ENCODE peak calls at places on chromosomes 6 and 20, in ten cellular contexts. Q is cardiac muscle cell; H is NCI-H1436; Y is ureter; F is NCI-H446 treated with DMSO at 0.1 percent for 48 hours; O is A549; N is mammary epithelial cell; W is activated CD4-positive, CD25-positive, alpha-beta regulatory T cell; M is stimulated activated CD4-positive, alpha-beta T cell treated with anti-CD3 and anti-CD28 coated beads, Interleukin-12 subunit alpha, Interleukin-12 subunit beta, amount 100 ng/mL, for 4 hours; E is DMS153. C is an unnamed sample.

GRCh38 chr20:37417146-37417856 is 71.4 kb downstream of the SRC start:
- DNase-seq in O (no peak), M (no peak), Y (no peak), W (no peak), N (no peak), F (no peak), H (no peak), E (no peak), Q (no peak), C (no peak)

GRCh38 chr20:32278199-32278643 is 770 bp downstream of the KIF3B start:
- DNase-seq in H (no peak), E (no peak), N (no peak), W (no peak), Q (no peak), M (peak), F (no peak), O (no peak), Y (no peak), C (no peak)

GRCh38 chr6:165701564-165702354 is 38.7 kb upstream of the PDE10A start:
- DNase-seq in Q (no peak), Y (no peak), H (no peak), E (no peak), W (no peak), N (no peak), M (no peak), O (no peak), F (no peak), C (no peak)

GRCh38 chr6:48889429-48889828 is 573.6 kb downstream of the MMUT start:
- DNase-seq in H (no peak), W (no peak), O (no peak), M (no peak), N (peak), F (no peak), Y (no peak), E (no peak), Q (no peak), C (peak)

GRCh38 chr6:96795481-96795880 is 41.8 kb downstream of the GPR63 start:
- DNase-seq in M (no peak), N (no peak), O (no peak), E (no peak), W (no peak), Y (no peak), H (no peak), F (no peak), Q (no peak), C (no peak)

GRCh38 chr20:2006452-2007381 is 12.9 kb upstream of the PDYN start:
- DNase-seq in E (no peak), W (no peak), H (peak), O (peak), F (peak), Y (no peak), N (peak), M (peak), Q (peak), C (peak)

GRCh38 chr20:14336667-14337066 is 745 bp downstream of the FLRT3 start:
- DNase-seq in Q (peak), Y (no peak), F (peak), N (peak), M (no peak), E (peak), O (peak), W (no peak), H (peak), C (peak)

GRCh38 chr6:100228437-100229424 is 234.7 kb upstream of the MCHR2 start:
- DNase-seq in W (no peak), N (peak), O (peak), M (peak), H (peak), E (peak), Q (peak), F (peak), Y (peak), C (peak)

GRCh38 chr6:81511423-81511822 is 241.1 kb downstream of the TENT5A start:
- DNase-seq in W (no peak), F (no peak), Q (no peak), M (no peak), Y (no peak), O (no peak), N (no peak), E (no peak), H (no peak), C (no peak)

GRCh38 chr6:123448306-123448884 is 188.4 kb downstream of the TRDN start:
- DNase-seq in E (no peak), Q (no peak), F (no peak), O (no peak), M (no peak), N (no peak), H (no peak), Y (no peak), W (no peak), C (peak)

C was measured in MCF 10A.